ENCODE peak calls at places on chromosomes 4 and X, in six cellular contexts. F is stomach, R is SJCRH30, E is A673, J is uterus, I is psoas muscle. S is an unnamed sample.

GRCh38 chrX:18899796-18900380 is 84.0 kb downstream of the PHKA2 start:
- DNase-seq in F (no peak), R (peak; percentile 29), E (peak; percentile 52), J (no peak), I (no peak), S (no peak)

GRCh38 chrX:38375888-38376287 is 23.5 kb downstream of the OTC start:
- DNase-seq in F (no peak), R (peak; percentile 19), E (peak; percentile 35), J (no peak), I (no peak), S (no peak)

GRCh38 chr4:169203891-169204290 is 66.9 kb downstream of the SH3RF1 start:
- DNase-seq in F (no peak), R (no peak), E (no peak), J (no peak), I (no peak), S (no peak)

GRCh38 chr4:105306158-105306781 is 159.6 kb downstream of the TET2 start:
- DNase-seq in F (no peak), R (no peak), E (peak; percentile 7), J (no peak), I (no peak), S (no peak)

GRCh38 chrX:108736509-108737479 is at the start of gene IRS4:
- DNase-seq in F (no peak), R (no peak), E (no peak), J (peak; percentile 48), I (no peak), S (peak; percentile 67)

GRCh38 chr4:108031427-108032083 is 41.9 kb downstream of the HADH start:
- DNase-seq in F (no peak), R (no peak), E (no peak), J (no peak), I (no peak), S (no peak)

GRCh38 chr4:151223465-151223864 is 53.5 kb upstream of the PRSS48 start:
- DNase-seq in F (no peak), R (no peak), E (no peak), J (no peak), I (no peak), S (no peak)

GRCh38 chr4:25092139-25092538 is 61.4 kb upstream of the LGI2 start:
- DNase-seq in F (no peak), R (no peak), E (peak; percentile 23), J (no peak), I (no peak), S (no peak)

GRCh38 chr4:12884846-12885796 is 599.0 kb downstream of the RAB28 start:
- DNase-seq in F (no peak), R (peak; percentile 46), E (no peak), J (no peak), I (no peak), S (no peak)

GRCh38 chr4:38842998-38843397 is 13.6 kb downstream of the TLR6 start:
- DNase-seq in F (no peak), R (no peak), E (no peak), J (no peak), I (no peak), S (no peak)

GRCh38 chrX:26778320-26778888 is 562.4 kb downstream of the MAGEB5 start:
- DNase-seq in F (no peak), R (peak; percentile 29), E (peak; percentile 2), J (no peak), I (no peak), S (no peak)

DNA sequence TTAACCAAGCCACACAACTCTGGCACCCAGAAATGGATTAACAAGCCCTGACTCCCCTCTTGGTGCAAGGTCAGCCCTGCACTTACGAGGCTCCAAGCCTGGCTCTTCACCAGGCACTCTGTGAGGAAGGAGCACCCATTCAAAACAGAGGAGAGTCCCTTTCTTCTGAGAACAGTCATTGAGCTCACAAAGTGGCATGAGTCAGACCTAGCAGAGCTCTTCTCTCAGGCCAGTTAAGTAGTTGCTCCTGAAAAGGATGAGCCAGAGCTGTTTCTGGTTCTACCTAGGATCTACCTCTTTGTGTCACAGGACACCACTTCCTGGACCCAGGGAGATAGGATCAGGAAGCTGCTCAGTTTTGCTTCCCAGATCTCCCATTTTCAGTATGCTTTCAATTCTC is 48.2 kb downstream of the EVC2 start:
- DNase-seq in F (no peak), R (no peak), E (no peak), J (no peak), I (no peak), S (no peak)
- H3K4me1 ChIP-seq in F (no peaks in the 10 kb centered on the region), R (no peaks in the 10 kb centered on the region), E (no peaks in the 10 kb centered on the region), J (no peaks in the 10 kb centered on the region), I (no peaks in the 10 kb centered on the region), S (no peaks in the 10 kb centered on the region)

GRCh38 chr4:86380176-86380724 is 20.4 kb upstream of the MAPK10 start:
- DNase-seq in F (no peak), R (no peak), E (no peak), J (no peak), I (no peak), S (no peak)

DNA sequence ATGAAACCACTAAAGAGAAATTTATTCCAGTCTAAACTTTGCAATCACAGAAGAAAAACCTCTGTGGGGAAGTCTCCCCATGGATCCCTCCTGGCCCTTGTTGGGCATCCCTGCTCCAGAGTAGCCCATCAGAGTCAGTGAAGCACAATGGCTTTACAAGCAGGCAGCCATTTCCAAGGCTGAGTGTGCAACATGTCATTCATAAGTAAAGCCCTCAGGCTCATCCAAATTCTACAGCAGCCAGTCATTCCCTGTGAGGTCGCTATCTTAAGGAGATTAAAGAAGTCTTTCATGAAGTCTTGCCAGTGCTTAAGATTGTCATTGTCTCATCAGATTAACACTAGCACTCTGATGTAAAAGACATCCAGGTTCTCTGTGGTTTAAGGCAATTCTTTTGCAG is 17.0 kb upstream of the MAPK10 start:
- DNase-seq in F (no peak), R (no peak), E (no peak), J (no peak), I (no peak), S (no peak)
- H3K4me1 ChIP-seq in F (no peaks in the 10 kb centered on the region), R (no peaks in the 10 kb centered on the region), E (no peaks in the 10 kb centered on the region), J (no peaks in the 10 kb centered on the region), I (no peaks in the 10 kb centered on the region), S (no peaks in the 10 kb centered on the region)

DNA sequence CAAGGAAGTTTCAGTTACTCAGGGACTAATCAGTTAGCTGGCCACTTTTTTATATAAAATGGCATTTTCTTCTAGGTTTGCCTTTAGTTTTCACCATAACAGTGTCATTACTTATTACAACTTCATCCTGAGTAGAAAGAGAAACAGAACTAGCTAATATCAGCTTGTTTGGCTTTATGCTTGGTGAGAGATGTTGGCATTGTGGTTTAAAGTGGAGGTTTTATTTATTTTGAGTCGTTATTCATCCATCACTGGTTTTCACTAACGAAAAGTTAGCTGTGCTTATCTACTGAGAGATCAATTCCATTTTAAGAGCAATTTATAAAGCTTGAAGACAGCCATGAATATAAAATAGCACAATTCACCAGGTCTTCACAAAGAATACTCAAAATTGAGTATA is 714.5 kb downstream of the GRID2 start:
- DNase-seq in F (no peak), R (no peak), E (no peak), J (no peak), I (no peak), S (no peak)
- H3K4me1 ChIP-seq in F (no peaks in the 10 kb centered on the region), R (no peaks in the 10 kb centered on the region), E (no peaks in the 10 kb centered on the region), J (no peaks in the 10 kb centered on the region), I (no peaks in the 10 kb centered on the region), S (no peaks in the 10 kb centered on the region)

DNA sequence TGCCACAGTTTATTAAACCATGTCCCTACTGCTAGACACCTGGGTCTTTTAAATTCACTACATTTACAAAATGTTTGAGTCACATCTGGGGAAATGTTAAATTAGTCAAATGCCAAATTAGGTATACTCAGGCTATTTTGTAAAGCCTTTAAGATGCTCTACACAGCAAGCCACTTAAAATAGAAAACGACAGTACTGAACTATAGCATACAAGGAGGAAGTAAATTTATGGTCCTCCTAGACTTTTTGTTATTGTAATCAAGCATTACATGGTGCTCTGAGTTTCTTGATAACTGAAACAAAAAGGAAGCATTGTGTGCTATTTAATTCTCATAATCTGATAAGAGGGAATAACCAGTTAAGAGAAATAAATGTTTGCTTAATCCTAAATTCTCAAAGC is 46.2 kb downstream of the SLC9A7 start:
- DNase-seq in F (no peak), R (no peak), E (no peak), J (no peak), I (no peak), S (no peak)
- H3K4me1 ChIP-seq in F (no peaks in the 10 kb centered on the region), R (no peaks in the 10 kb centered on the region), E (no peaks in the 10 kb centered on the region), J (no peaks in the 10 kb centered on the region), I (no peaks in the 10 kb centered on the region), S (no peaks in the 10 kb centered on the region)

DNA sequence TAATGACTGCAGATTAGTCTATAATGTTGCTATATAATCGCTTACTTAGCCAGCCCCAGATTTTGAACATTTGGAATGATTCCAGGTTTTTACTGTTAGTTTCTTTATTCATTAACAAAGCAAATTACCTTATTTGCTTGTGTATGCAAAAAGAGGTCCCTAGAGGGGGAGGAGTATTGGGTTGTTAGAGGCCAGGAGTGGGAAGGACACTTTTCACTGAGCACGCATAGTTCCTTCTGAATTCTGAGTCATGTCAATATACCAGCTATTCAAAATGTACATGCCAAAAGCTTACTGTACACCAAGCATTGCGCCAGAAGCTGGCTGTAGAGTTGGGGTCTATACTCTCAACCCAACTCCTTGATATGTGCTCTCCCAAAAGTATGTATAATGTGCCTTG is 5.1 kb upstream of the DGAT2L6 start:
- DNase-seq in F (no peak), R (no peak), E (peak; percentile 21), J (no peak), I (no peak), S (no peak)
- H3K4me1 ChIP-seq in F (peaks cover 7% of the 10 kb centered on the region), R (peaks cover 14% of the 10 kb centered on the region), E (peaks cover 5% of the 10 kb centered on the region), J (no peaks in the 10 kb centered on the region), I (no peaks in the 10 kb centered on the region), S (no peaks in the 10 kb centered on the region)

GRCh38 chr4:153520227-153520626 is 54.1 kb downstream of the TMEM131L start:
- DNase-seq in F (no peak), R (no peak), E (no peak), J (no peak), I (no peak), S (no peak)
- H3K4me1 ChIP-seq in F (peaks cover 62% of the 10 kb centered on the region), R (peaks cover 68% of the 10 kb centered on the region), E (peaks cover 38% of the 10 kb centered on the region), J (no peaks in the 10 kb centered on the region), I (peaks cover 75% of the 10 kb centered on the region), S (peaks cover 72% of the 10 kb centered on the region)

GRCh38 chrX:110402855-110403230 is 44.2 kb downstream of the RTL9 start:
- DNase-seq in F (no peak), R (no peak), E (no peak), J (no peak), I (no peak), S (no peak)

GRCh38 chrX:110403436-110403835 is 44.8 kb downstream of the RTL9 start:
- DNase-seq in F (no peak), R (no peak), E (no peak), J (no peak), I (no peak), S (no peak)

GRCh38 chrX:110401142-110401541 is 42.5 kb downstream of the RTL9 start:
- DNase-seq in F (no peak), R (no peak), E (no peak), J (no peak), I (no peak), S (no peak)

GRCh38 chrX:110403839-110404238 is 45.2 kb downstream of the RTL9 start:
- DNase-seq in F (no peak), R (no peak), E (no peak), J (no peak), I (no peak), S (no peak)

GRCh38 chrX:110402091-110402854 is 43.6 kb downstream of the RTL9 start:
- DNase-seq in F (no peak), R (peak; percentile 62), E (no peak), J (peak; percentile 22), I (peak; percentile 66), S (no peak)
- H3K4me1 ChIP-seq in F (no peaks in the 10 kb centered on the region), R (peaks cover 2% of the 10 kb centered on the region), E (no peaks in the 10 kb centered on the region), J (no peaks in the 10 kb centered on the region), I (peaks cover 3% of the 10 kb centered on the region), S (no peaks in the 10 kb centered on the region)

S was measured in pancreas.